ENCODE peak calls at places on chromosome 14, in five cellular contexts. J is tibial nerve, X is astrocyte, E is H9, O is A549. M is an unnamed sample.

GRCh38 chr14:64340560-64341196 is 46.5 kb upstream of the ESR2 start:
- DNase-seq in E (peak; percentile 51), X (no peak), O (no peak), J (no peak), M (no peak)

GRCh38 chr14:99425272-99425681 is 55.4 kb downstream of the SETD3 start:
- DNase-seq in X (no peak), J (no peak), E (no peak), O (no peak), M (peak; percentile 19)

GRCh38 chr14:51607677-51608076 is 44.0 kb upstream of the FRMD6 start:
- DNase-seq in O (no peak), E (no peak), J (no peak), X (no peak), M (no peak)

GRCh38 chr14:52485350-52485960 is 66.8 kb downstream of the TXNDC16 start:
- DNase-seq in J (no peak), X (no peak), E (no peak), O (no peak), M (no peak)

GRCh38 chr14:104936361-104937155 is 11.9 kb downstream of the PLD4 start:
- DNase-seq in E (no peak), O (no peak), J (no peak), X (no peak), M (no peak)

GRCh38 chr14:35818346-35819115 is 7.6 kb upstream of the BRMS1L start:
- DNase-seq in J (peak; percentile 41), O (peak; percentile 59), E (no peak), X (peak; percentile 14), M (no peak)

GRCh38 chr14:105299654-105300541 is 903 bp downstream of the BRF1 start:
- DNase-seq in O (no peak), J (no peak), X (no peak), E (peak; percentile 26), M (peak; percentile 62)

GRCh38 chr14:73787760-73788508 is 63.7 kb upstream of the PTGR2 start:
- DNase-seq in J (no peak), X (peak; percentile 34), E (no peak), O (no peak), M (no peak)

GRCh38 chr14:54177861-54178591 is 218.8 kb upstream of the CDKN3 start:
- DNase-seq in X (peak; percentile 62), E (no peak), J (no peak), O (no peak), M (no peak)

GRCh38 chr14:93262446-93262845 is 55.4 kb downstream of the UBR7 start:
- DNase-seq in X (no peak), O (no peak), E (no peak), J (no peak), M (no peak)

GRCh38 chr14:68637106-68638021 is 155.5 kb downstream of the ZFP36L1 start:
- DNase-seq in E (no peak), O (no peak), X (peak; percentile 57), J (no peak), M (peak; percentile 39)

GRCh38 chr14:50091240-50091914 is 25.0 kb downstream of the VCPKMT start:
- DNase-seq in O (no peak), J (no peak), X (no peak), E (no peak), M (no peak)

DNA sequence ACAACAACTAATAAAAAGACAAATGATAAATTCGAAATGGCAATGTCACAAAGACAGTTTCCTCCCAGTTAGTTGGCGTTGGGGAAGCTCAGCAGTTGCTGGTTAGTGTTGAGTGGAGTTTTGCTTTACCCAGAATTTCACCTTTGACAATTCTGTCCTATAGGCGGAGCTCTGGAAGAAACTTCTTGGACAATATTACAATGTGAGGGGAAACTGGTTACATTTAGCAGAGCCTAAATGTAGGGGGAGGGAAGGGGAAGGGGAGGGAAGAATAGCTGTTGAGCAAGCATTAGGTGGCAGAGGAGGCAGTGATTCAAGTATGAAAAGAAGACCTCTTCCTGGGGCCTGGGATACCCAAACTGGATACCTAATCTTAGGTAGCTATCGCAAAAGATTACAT is 51.4 kb downstream of the BDKRB1 start:
- DNase-seq in E (no peak), O (peak; percentile 39), X (no peak), J (no peak), M (no peak)
- TF ChIP-seq CTCF in E (peak; percentile 15), O (peak; percentile 33), X (no peak), J (no peak), M (no peak)

DNA sequence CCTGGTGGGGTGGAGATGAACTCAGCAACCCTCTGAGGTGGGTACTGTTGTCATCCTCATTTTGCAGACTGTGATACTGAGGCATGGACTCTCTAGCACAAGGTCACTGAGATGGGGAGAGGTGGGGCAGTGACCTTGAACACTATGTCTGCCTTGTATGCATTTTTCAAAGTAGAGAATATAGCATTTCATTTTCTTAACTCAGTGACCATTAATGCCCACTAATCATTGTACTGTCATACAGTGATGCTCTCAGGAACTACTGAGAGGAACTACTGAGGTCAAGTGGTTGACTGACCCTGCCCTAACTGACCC is 2.1 kb downstream of the L3HYPDH start:
- DNase-seq in X (no peak), O (no peak), J (no peak), E (no peak), M (no peak)
- H3K4me1 ChIP-seq in X (peaks cover 26% of the 10 kb centered on the region), O (peaks cover 52% of the 10 kb centered on the region), J (peaks cover 29% of the 10 kb centered on the region), E (no peaks in the 10 kb centered on the region), M (peaks cover 52% of the 10 kb centered on the region)

GRCh38 chr14:103023881-103024473 is 33.4 kb downstream of the CDC42BPB start:
- DNase-seq in O (no peak), E (no peak), J (no peak), X (peak; percentile 67), M (no peak)

GRCh38 chr14:103019827-103020226 is 37.5 kb downstream of the CDC42BPB start:
- DNase-seq in E (no peak), X (no peak), O (no peak), J (no peak), M (no peak)

GRCh38 chr14:103022669-103023044 is 34.7 kb downstream of the CDC42BPB start:
- DNase-seq in X (no peak), E (no peak), J (no peak), O (no peak), M (no peak)

GRCh38 chr14:103020271-103020910 is 37.0 kb downstream of the CDC42BPB start:
- DNase-seq in J (no peak), O (no peak), E (no peak), X (no peak), M (no peak)

GRCh38 chr14:103021817-103022668 is 35.3 kb downstream of the CDC42BPB start:
- DNase-seq in O (no peak), J (no peak), E (no peak), X (no peak), M (no peak)
- TF ChIP-seq CTCF in O (no peak), J (no peak), E (no peak), X (no peak), M (no peak)

DNA sequence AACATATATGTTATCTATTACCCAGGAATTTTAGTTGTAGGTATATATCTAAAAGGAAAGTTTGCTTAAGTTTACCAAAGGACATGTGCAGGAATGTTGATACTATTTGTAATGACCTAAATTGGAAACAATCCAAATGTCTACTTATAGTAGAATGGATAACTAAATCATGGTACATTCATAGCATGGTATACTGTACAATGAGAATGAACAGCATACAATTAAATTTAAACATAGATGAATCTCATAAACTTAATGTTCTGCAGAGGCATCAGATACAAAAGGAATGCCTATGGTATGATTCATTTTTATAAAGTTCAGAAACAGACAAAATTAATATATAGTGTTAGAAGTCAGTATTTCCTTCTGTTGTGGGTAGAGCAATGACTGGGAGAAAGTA is 135.4 kb downstream of the GPHN start:
- DNase-seq in E (no peak), X (peak; percentile 25), O (no peak), J (no peak), M (no peak)
- H3K4me1 ChIP-seq in E (no peaks in the 10 kb centered on the region), X (peaks cover 3% of the 10 kb centered on the region), O (peaks cover 12% of the 10 kb centered on the region), J (no peaks in the 10 kb centered on the region), M (peaks cover 24% of the 10 kb centered on the region)

M was measured in psoas muscle.